ENCODE peak calls at places on chromosomes 16 and 17, in ten cellular contexts. U, I, C, A, R, W, M, N, S and E are unnamed samples.

GRCh38 chr17:82866521-82867214 is 26.8 kb upstream of the ZNF750 start:
- DNase-seq in M (peak), I (peak), A (no peak), S (peak), U (peak), C (peak), N (no peak), R (no peak), W (no peak), E (no peak)

GRCh38 chr17:29929006-29929543 is 953 bp downstream of the SSH2 start:
- DNase-seq in I (peak), N (peak), R (peak), W (no peak), S (no peak), A (peak), C (no peak), M (no peak), U (peak), E (peak)

GRCh38 chr17:66365903-66366302 is 63.5 kb downstream of the PRKCA start:
- DNase-seq in I (no peak), S (no peak), W (no peak), R (no peak), N (no peak), A (no peak), U (no peak), C (no peak), M (no peak), E (no peak)

GRCh38 chr17:34242553-34242952 is 12.5 kb upstream of the CCL2 start:
- DNase-seq in M (no peak), R (no peak), A (no peak), S (no peak), U (no peak), N (no peak), C (no peak), I (no peak), W (no peak), E (no peak)

GRCh38 chr17:83193336-83194188 is 114.2 kb downstream of the METRNL start:
- DNase-seq in A (no peak), M (no peak), W (no peak), N (peak), U (peak), I (peak), C (no peak), S (no peak), R (no peak), E (no peak)

GRCh38 chr16:68737046-68737729 is at the start of gene CDH1:
- DNase-seq in M (no peak), N (no peak), U (no peak), W (peak), C (no peak), S (no peak), I (no peak), R (no peak), A (peak), E (no peak)

GRCh38 chr17:66348605-66349165 is 46.3 kb downstream of the PRKCA start:
- DNase-seq in R (no peak), W (no peak), I (peak), U (peak), S (peak), C (peak), N (no peak), M (peak), A (no peak), E (no peak)

GRCh38 chr16:68083861-68084503 is 1.2 kb upstream of the NFATC3 start:
- DNase-seq in I (peak), U (peak), A (no peak), C (no peak), N (no peak), S (no peak), R (no peak), W (no peak), M (no peak), E (no peak)

GRCh38 chr16:86768999-86769398 is 190.7 kb downstream of the FOXL1 start:
- DNase-seq in S (no peak), A (no peak), W (no peak), M (no peak), C (peak), U (peak), N (no peak), R (no peak), I (peak), E (no peak)

GRCh38 chr16:55701442-55702319 is 45.9 kb downstream of the SLC6A2 start:
- DNase-seq in A (peak), C (peak), S (peak), W (no peak), M (no peak), R (peak), U (peak), I (peak), N (peak), E (peak)

GRCh38 chr17:81044764-81045589 is 10.0 kb downstream of the BAIAP2 start:
- DNase-seq in U (peak), M (no peak), N (no peak), R (no peak), A (no peak), I (peak), W (no peak), S (no peak), C (no peak), E (no peak)

GRCh38 chr16:89322381-89323119 is 105.0 kb downstream of the ZNF778 start:
- DNase-seq in M (peak), R (no peak), C (peak), A (no peak), W (no peak), S (peak), N (no peak), U (peak), I (peak), E (no peak)

GRCh38 chr17:41547378-41547841 is 19.3 kb upstream of the KRT19 start:
- DNase-seq in M (no peak), W (no peak), I (no peak), S (no peak), N (no peak), A (no peak), U (no peak), C (no peak), R (no peak), E (no peak)

GRCh38 chr16:75265911-75266701 is 14.7 kb upstream of the BCAR1 start:
- DNase-seq in W (no peak), U (peak), A (no peak), I (peak), N (no peak), R (no peak), M (no peak), C (no peak), S (no peak), E (no peak)

GRCh38 chr17:82320140-82320840 is 2.9 kb upstream of the CD7 start:
- DNase-seq in N (no peak), C (no peak), S (no peak), A (no peak), W (no peak), I (no peak), U (no peak), M (no peak), R (no peak), E (no peak)

GRCh38 chr17:37702605-37703004 is 42.3 kb downstream of the HNF1B start:
- DNase-seq in S (peak), R (no peak), W (no peak), C (peak), U (peak), N (no peak), M (peak), A (no peak), I (peak), E (no peak)

GRCh38 chr17:67223924-67224323 is 21.1 kb downstream of the HELZ start:
- DNase-seq in A (no peak), R (no peak), C (no peak), N (peak), M (no peak), S (no peak), U (no peak), W (no peak), I (no peak), E (peak)

GRCh38 chr17:28898261-28898955 is 875 bp upstream of the FLOT2 start:
- DNase-seq in A (no peak), R (no peak), M (no peak), I (no peak), C (no peak), N (no peak), U (no peak), S (no peak), W (no peak), E (no peak)

GRCh38 chr17:55335625-55336024 is 70.9 kb downstream of the HLF start:
- DNase-seq in A (no peak), U (no peak), N (no peak), R (no peak), I (no peak), M (no peak), W (no peak), C (no peak), S (no peak), E (no peak)

GRCh38 chr17:7886227-7887037 is 2.2 kb upstream of the CHD3 start:
- DNase-seq in N (peak), M (no peak), C (no peak), W (peak), U (no peak), A (peak), R (peak), S (no peak), I (peak), E (peak)

GRCh38 chr16:735982-736453 is 4.8 kb downstream of the CIAO3 start:
- DNase-seq in M (no peak), U (no peak), A (no peak), R (no peak), S (no peak), I (no peak), C (no peak), N (no peak), W (no peak), E (no peak)

GRCh38 chr16:50697881-50698767 is 4.7 kb downstream of the NOD2 start:
- DNase-seq in A (peak), C (peak), S (no peak), I (peak), W (no peak), R (peak), U (peak), N (no peak), M (no peak), E (no peak)

DNA sequence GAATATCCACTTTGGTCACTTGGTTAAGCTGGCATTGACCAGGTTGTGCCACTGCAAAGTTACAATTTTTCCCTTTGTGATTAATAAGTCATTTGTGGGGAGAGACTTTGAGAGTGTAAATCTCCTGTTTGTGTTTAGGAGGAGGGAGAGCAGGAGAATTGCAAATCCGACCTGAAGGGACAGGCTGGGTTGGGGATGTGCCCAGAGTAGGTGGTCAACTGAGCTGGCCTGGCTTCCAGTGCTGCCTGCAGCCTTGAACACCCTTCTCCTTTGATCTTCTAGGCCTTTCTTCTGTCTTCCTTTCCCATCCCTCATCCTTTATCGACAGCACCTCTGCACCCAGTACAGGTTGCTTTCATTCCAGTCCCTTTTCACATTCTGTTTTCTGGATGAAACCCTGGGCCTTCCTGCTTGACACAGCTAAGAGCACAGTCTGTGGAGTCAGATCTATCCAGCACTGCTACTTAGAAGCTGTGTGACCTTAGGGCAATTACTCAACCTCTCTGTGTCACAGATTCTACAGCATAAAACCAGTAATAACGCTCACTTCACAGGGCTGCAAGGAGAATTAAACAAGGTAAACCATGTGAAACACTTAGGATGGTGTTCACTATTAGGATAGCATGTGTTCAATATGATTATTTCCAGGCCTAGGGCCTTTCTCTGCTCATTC is 969 bp upstream of the CSNK2A2 start:
- DNase-seq in W (no peak), C (no peak), S (no peak), U (no peak), M (no peak), A (no peak), I (no peak), N (no peak), R (no peak), E (no peak)
- H3K4me3 ChIP-seq in W (no peak), C (no peak), S (no peak), U (no peak), M (no peak), A (no peak), I (no peak), N (peak), R (peak), E (no peak)

GRCh38 chr16:25563700-25564099 is 128.1 kb upstream of the HS3ST4 start:
- DNase-seq in W (no peak), R (no peak), U (no peak), A (no peak), N (no peak), S (no peak), C (no peak), M (no peak), I (no peak), E (no peak)

GRCh38 chr16:25570131-25570530 is 121.6 kb upstream of the HS3ST4 start:
- DNase-seq in I (no peak), N (no peak), R (no peak), W (no peak), U (no peak), S (no peak), A (no peak), M (no peak), C (no peak), E (no peak)

DNA sequence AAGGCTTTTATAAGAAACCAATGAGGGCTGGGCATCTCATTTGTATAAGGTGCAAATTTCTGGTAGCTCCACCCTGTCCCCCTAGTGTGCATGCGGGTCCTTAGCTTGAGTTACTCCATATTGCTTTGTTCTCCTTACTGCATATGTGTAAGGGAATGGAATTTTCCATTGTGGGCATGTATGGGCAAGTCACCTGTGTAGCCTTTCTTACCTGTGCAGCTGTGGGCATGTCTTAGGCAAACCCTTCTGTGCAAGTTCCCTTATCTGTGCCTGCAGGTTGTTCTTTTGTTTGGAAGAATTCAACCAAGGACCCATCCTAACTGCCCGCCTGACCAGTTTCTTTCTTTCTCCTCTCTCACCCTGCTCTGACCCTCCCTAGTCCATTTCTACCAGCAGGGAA is 122.8 kb upstream of the HS3ST4 start:
- DNase-seq in C (no peak), N (no peak), R (no peak), A (no peak), M (no peak), I (no peak), W (no peak), S (no peak), U (no peak), E (no peak)
- H3K4me3 ChIP-seq in C (no peak), N (no peak), R (no peak), A (no peak), M (no peak), I (no peak), W (no peak), S (no peak), U (no peak), E (no peak)

GRCh38 chr17:42853968-42854790 is 3.2 kb downstream of the AOC3 start:
- DNase-seq in A (no peak), N (no peak), U (no peak), M (no peak), C (no peak), I (no peak), W (no peak), R (no peak), S (no peak), E (no peak)

GRCh38 chr17:42853597-42853967 is 2.6 kb downstream of the AOC3 start:
- DNase-seq in A (no peak), I (no peak), M (no peak), C (no peak), R (no peak), S (no peak), W (no peak), U (no peak), N (no peak), E (no peak)

GRCh38 chr17:42853004-42853403 is 2.0 kb downstream of the AOC3 start:
- DNase-seq in I (no peak), M (no peak), C (no peak), S (no peak), R (no peak), W (no peak), N (no peak), U (no peak), A (no peak), E (no peak)

GRCh38 chr17:42850964-42851363 is at the start of gene AOC3:
- DNase-seq in W (no peak), C (no peak), R (no peak), A (no peak), M (no peak), U (no peak), N (no peak), S (no peak), I (no peak), E (no peak)

DNA sequence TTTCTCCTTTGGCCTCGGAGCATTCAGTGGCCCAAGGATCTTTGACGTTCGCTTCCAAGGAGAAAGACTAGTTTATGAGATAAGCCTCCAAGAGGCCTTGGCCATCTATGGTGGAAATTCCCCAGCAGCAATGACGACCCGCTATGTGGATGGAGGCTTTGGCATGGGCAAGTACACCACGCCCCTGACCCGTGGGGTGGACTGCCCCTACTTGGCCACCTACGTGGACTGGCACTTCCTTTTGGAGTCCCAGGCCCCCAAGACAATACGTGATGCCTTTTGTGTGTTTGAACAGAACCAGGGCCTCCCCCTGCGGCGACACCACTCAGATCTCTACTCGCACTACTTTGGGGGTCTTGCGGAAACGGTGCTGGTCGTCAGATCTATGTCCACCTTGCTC is 1.4 kb downstream of the AOC3 start:
- DNase-seq in I (no peak), N (no peak), U (no peak), C (no peak), M (no peak), A (no peak), R (no peak), W (no peak), S (no peak), E (no peak)
- H3K4me3 ChIP-seq in I (no peak), N (no peak), U (no peak), C (no peak), M (no peak), A (no peak), R (no peak), W (no peak), S (no peak), E (no peak)

GRCh38 chr16:58814348-58814801 is 80.3 kb upstream of the GOT2 start:
- DNase-seq in W (peak), S (peak), U (peak), N (peak), C (peak), I (peak), R (peak), M (no peak), A (no peak), E (peak)
- H3K4me3 ChIP-seq in W (no peak), S (no peak), U (no peak), N (no peak), C (peak), I (peak), R (no peak), M (peak), A (peak), E (peak)

GRCh38 chr17:77888242-77889134 is 70.0 kb upstream of the TNRC6C start:
- DNase-seq in W (no peak), R (no peak), C (no peak), I (no peak), S (no peak), M (no peak), U (peak), N (no peak), A (no peak), E (no peak)
- H3K4me3 ChIP-seq in W (peak), R (peak), C (peak), I (peak), S (peak), M (peak), U (peak), N (no peak), A (peak), E (no peak)

GRCh38 chr17:21376585-21376834 is 353 bp downstream of the KCNJ12 start:
- DNase-seq in C (no peak), M (no peak), S (no peak), A (no peak), R (no peak), U (no peak), N (no peak), I (no peak), W (no peak), E (no peak)

GRCh38 chr17:21374455-21375161 is 1.5 kb upstream of the KCNJ12 start:
- DNase-seq in I (peak), W (no peak), S (no peak), M (no peak), A (no peak), U (no peak), C (no peak), N (no peak), R (no peak), E (no peak)

GRCh38 chr17:21375162-21375560 is 996 bp upstream of the KCNJ12 start:
- DNase-seq in U (no peak), N (no peak), M (no peak), C (no peak), I (no peak), S (no peak), A (no peak), R (no peak), W (no peak), E (no peak)

GRCh38 chr17:21376835-21377690 is 906 bp downstream of the KCNJ12 start:
- DNase-seq in U (peak), A (no peak), N (no peak), I (peak), S (no peak), R (no peak), W (no peak), M (no peak), C (no peak), E (no peak)

GRCh38 chr17:21375757-21376584 is at the start of gene KCNJ12:
- DNase-seq in N (no peak), I (peak), C (no peak), W (no peak), R (no peak), S (no peak), U (no peak), A (no peak), M (no peak), E (no peak)
- H3K4me3 ChIP-seq in N (no peak), I (peak), C (peak), W (no peak), R (no peak), S (peak), U (peak), A (no peak), M (peak), E (no peak)

GRCh38 chr17:49357516-49357915 is 4.5 kb downstream of the ZNF652 start:
- DNase-seq in A (no peak), R (no peak), C (no peak), M (no peak), I (no peak), N (no peak), W (no peak), U (no peak), S (no peak), E (no peak)
- H3K4me3 ChIP-seq in A (no peak), R (no peak), C (no peak), M (no peak), I (no peak), N (no peak), W (peak), U (no peak), S (no peak), E (no peak)

DNA sequence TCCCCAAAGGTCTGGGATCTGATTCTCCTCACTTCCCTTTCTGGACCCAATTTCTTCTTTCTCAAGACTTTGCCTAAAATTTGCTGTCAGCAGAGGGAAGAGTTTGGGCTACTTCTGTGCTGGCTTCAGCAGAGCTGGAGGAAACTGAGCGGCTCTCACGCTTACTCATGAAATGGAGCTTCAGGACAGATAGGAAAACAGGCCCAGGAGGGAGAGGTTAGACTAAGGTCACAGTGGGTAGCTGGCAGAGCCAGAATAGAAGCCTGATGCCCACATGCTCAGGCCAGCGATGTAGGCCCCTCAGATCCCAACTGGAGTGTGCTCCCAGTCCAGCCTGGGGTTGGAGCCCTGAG is 593 bp downstream of the SLC38A7 start:
- DNase-seq in R (no peak), S (no peak), W (no peak), U (peak), A (no peak), N (no peak), I (peak), C (no peak), M (no peak), E (no peak)
- H3K4me3 ChIP-seq in R (peak), S (peak), W (peak), U (peak), A (peak), N (peak), I (peak), C (peak), M (peak), E (peak)

GRCh38 chr16:48495303-48495702 is 110.1 kb upstream of the SIAH1 start:
- DNase-seq in N (no peak), A (no peak), C (no peak), S (no peak), U (no peak), M (no peak), I (no peak), R (no peak), W (no peak), E (no peak)

GRCh38 chr16:48492131-48492530 is 106.9 kb upstream of the SIAH1 start:
- DNase-seq in I (peak), N (no peak), W (no peak), A (no peak), U (peak), C (no peak), M (peak), S (no peak), R (no peak), E (no peak)

GRCh38 chr16:48489376-48489775 is 104.2 kb upstream of the SIAH1 start:
- DNase-seq in S (no peak), M (no peak), U (no peak), N (no peak), A (no peak), R (no peak), W (no peak), C (no peak), I (no peak), E (no peak)

GRCh38 chr16:48494742-48495141 is 109.5 kb upstream of the SIAH1 start:
- DNase-seq in R (no peak), A (no peak), S (no peak), N (no peak), C (no peak), U (no peak), M (no peak), W (no peak), I (no peak), E (no peak)

GRCh38 chr16:48491517-48491916 is 106.3 kb upstream of the SIAH1 start:
- DNase-seq in S (no peak), U (peak), I (peak), A (no peak), M (no peak), N (no peak), W (no peak), R (no peak), C (peak), E (no peak)
- H3K4me3 ChIP-seq in S (no peak), U (no peak), I (no peak), A (no peak), M (no peak), N (no peak), W (no peak), R (no peak), C (no peak), E (no peak)